ENCODE peak calls at places on chromosomes 2 and 18, in four cellular contexts. R is H1, J is upper lobe of left lung, I is ovary. V is an unnamed sample.

GRCh38 chr18:72762505-72763122 is 105.2 kb downstream of the NETO1 start:
- DNase-seq in J (no peak), I (no peak), R (no peak), V (no peak)

GRCh38 chr18:56269958-56270357 is 368.4 kb downstream of the TXNL1 start:
- DNase-seq in J (no peak), I (no peak), R (no peak), V (no peak)

GRCh38 chr2:65396348-65397026 is 35.9 kb downstream of the SPRED2 start:
- DNase-seq in J (no peak), I (no peak), R (no peak), V (no peak)

GRCh38 chr2:20450201-20451108 is 3.6 kb downstream of the RHOB start:
- DNase-seq in R (peak; percentile 47), J (no peak), I (peak; percentile 81), V (peak; percentile 88)

GRCh38 chr18:26089247-26090129 is 925 bp downstream of the SS18 start:
- DNase-seq in I (no peak), R (peak; percentile 76), J (no peak), V (peak; percentile 50)

GRCh38 chr2:18940184-18940583 is 350.8 kb upstream of the NT5C1B start:
- DNase-seq in R (no peak), I (no peak), J (no peak), V (no peak)

GRCh38 chr2:239747274-239747673 is 277.9 kb downstream of the NDUFA10 start:
- DNase-seq in R (no peak), J (peak; percentile 50), I (no peak), V (no peak)

GRCh38 chr2:106129150-106129549 is 65.0 kb downstream of the UXS1 start:
- DNase-seq in J (no peak), R (no peak), I (no peak), V (no peak)

GRCh38 chr2:187497858-187498463 is 49.9 kb upstream of the CALCRL start:
- DNase-seq in I (no peak), J (no peak), R (no peak), V (no peak)

GRCh38 chr2:149029312-149029965 is 9.1 kb upstream of the LYPD6B start:
- DNase-seq in R (peak; percentile 43), I (no peak), J (peak; percentile 32), V (no peak)

GRCh38 chr2:158557752-158558151 is 101.0 kb downstream of the PKP4 start:
- DNase-seq in R (no peak), I (no peak), J (no peak), V (no peak)

GRCh38 chr18:9825571-9826073 is 60.2 kb upstream of the TXNDC2 start:
- DNase-seq in I (no peak), R (no peak), J (no peak), V (no peak)

GRCh38 chr2:217069263-217070042 is 209.6 kb upstream of the TNP1 start:
- DNase-seq in I (no peak), R (no peak), J (peak; percentile 5), V (no peak)

GRCh38 chr2:27961997-27962396 is 71.5 kb downstream of the BABAM2 start:
- DNase-seq in J (no peak), R (no peak), I (no peak), V (no peak)

GRCh38 chr2:150480241-150480640 is 7.2 kb downstream of the RND3 start:
- DNase-seq in R (no peak), J (no peak), I (no peak), V (no peak)
- H3K27ac ChIP-seq in R (no peak overlapping the region), J (no peak overlapping the region), I (no peak overlapping the region), V (no peak overlapping the region)

DNA sequence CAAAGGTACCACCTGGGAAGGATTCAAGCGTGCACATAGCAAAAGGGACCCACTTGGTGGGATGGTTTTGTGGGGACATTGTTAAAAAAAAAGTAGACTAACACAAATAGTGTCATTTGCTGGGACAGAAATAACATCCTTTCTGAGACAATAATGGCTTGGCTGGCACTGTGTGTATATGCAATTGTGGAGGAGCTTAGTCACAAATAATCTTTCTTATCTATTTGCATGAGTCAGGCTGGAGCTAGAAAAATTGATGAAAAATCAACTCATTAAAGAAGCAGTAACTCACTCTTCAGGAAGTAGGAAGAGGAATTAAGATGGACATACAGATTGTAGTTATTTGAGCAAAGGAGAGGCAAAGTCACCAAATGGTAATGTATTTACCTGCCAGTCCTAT is 29.5 kb upstream of the ITGB6 start:
- DNase-seq in R (no peak), I (no peak), J (no peak), V (no peak)
- H3K27ac ChIP-seq in R (no peak overlapping the region), I (no peak overlapping the region), J (peak overlapping the region; percentile 75), V (no peak overlapping the region)

GRCh38 chr2:205682239-205683021 is at the start of gene NRP2:
- DNase-seq in I (peak; percentile 91), R (peak; percentile 83), J (peak; percentile 93), V (peak; percentile 60)
- H3K27ac ChIP-seq in I (peak within 1 kb of the TSS; percentile 75), R (no peak within 1 kb of the TSS), J (peak within 1 kb of the TSS; percentile 83), V (peak within 1 kb of the TSS; percentile 71)

GRCh38 chr2:69092857-69093256 is 79.9 kb downstream of the ANTXR1 start:
- DNase-seq in R (no peak), J (no peak), I (no peak), V (no peak)
- H3K27ac ChIP-seq in R (no peak overlapping the region), J (no peak overlapping the region), I (no peak overlapping the region), V (no peak overlapping the region)

GRCh38 chr2:157260403-157261198 is 3.1 kb downstream of the GALNT5 start:
- DNase-seq in I (no peak), R (no peak), J (no peak), V (no peak)
- H3K27ac ChIP-seq in I (no peak overlapping the region), R (no peak overlapping the region), J (peak overlapping the region; percentile 16), V (no peak overlapping the region)

DNA sequence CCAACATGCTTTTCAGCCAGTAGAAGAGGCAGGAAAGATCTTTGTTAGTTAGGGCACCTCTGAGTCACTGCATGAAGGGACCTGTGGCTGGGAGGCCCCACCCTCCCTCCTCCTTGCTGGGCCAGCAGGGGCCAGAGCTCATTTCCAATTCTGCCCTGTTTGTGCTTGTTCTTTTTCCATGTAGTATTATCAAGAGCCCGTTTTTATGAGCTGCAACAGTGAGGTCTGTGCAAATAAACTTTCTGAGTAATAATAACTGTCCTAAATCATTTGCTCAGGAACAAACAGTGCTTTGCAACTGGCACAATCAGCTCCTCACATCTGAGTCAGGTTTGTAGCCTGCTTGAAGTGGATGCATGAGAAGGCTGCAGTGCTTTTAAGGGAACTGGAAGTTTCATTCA is 128.0 kb downstream of the ARL4C start:
- DNase-seq in R (no peak), I (no peak), J (no peak), V (no peak)
- H3K27ac ChIP-seq in R (no peak overlapping the region), I (no peak overlapping the region), J (no peak overlapping the region), V (no peak overlapping the region)

DNA sequence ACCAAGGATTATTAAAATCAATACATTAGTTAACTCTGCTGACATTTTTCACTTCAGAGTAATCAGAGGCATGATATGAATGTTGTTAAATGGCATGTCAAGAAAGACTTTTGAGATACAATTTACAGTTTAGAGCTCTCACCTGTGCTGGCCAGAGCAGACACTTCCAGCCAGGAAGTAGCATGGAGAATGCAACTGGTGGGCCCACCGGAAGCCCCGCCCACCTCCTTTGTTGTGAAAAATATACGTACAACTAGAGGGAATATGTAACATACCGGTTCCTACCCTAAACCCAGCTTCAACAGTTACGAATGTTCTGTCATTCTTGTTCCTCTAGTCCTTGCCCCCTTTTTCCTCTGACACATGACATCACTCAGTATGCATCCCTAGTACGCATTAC is 70.3 kb upstream of the ITM2C start:
- DNase-seq in J (no peak), I (no peak), R (no peak), V (no peak)
- H3K27ac ChIP-seq in J (peak overlapping the region; percentile 60), I (peak overlapping the region; percentile 17), R (no peak overlapping the region), V (no peak overlapping the region)

V was measured in substantia nigra.